ENCODE peak calls at places on chromosomes 11 and 22, in four cellular contexts. K is lower lobe of right lung, H is natural killer cell, Q is lung. J is an unnamed sample.

GRCh38 chr22:27581688-27582087 is 219.9 kb downstream of the MN1 start:
- ATAC-seq in K (peak; percentile 51), H (no peak), Q (no peak), J (peak; percentile 89)

GRCh38 chr11:6545917-6546605 is 49.0 kb downstream of the DNHD1 start:
- ATAC-seq in K (peak; percentile 11), H (no peak), Q (no peak), J (no peak)

GRCh38 chr11:95269402-95269801 is 38.4 kb upstream of the SESN3 start:
- ATAC-seq in K (no peak), H (no peak), Q (no peak), J (no peak)

GRCh38 chr22:42664976-42665831 is 16.0 kb upstream of the CYB5R3 start:
- ATAC-seq in K (no peak), H (no peak), Q (no peak), J (no peak)

GRCh38 chr11:33635161-33635560 is 65.5 kb downstream of the C11orf91 start:
- ATAC-seq in K (peak; percentile 59), H (no peak), Q (no peak), J (peak; percentile 51)

GRCh38 chr11:20355221-20356219 is 8.0 kb upstream of the HTATIP2 start:
- ATAC-seq in K (peak; percentile 67), H (peak; percentile 86), Q (no peak), J (no peak)

GRCh38 chr11:76599041-76600013 is 71.2 kb downstream of the LRRC32 start:
- ATAC-seq in K (no peak), H (no peak), Q (no peak), J (no peak)

GRCh38 chr11:8342821-8343681 is 79.4 kb upstream of the LMO1 start:
- ATAC-seq in K (no peak), H (peak; percentile 52), Q (no peak), J (no peak)

GRCh38 chr11:9077164-9077563 is 14.2 kb downstream of the SCUBE2 start:
- ATAC-seq in K (no peak), H (no peak), Q (no peak), J (no peak)

GRCh38 chr11:952406-953385 is 27.0 kb downstream of the AP2A2 start:
- ATAC-seq in K (peak; percentile 96), H (no peak), Q (peak; percentile 81), J (no peak)

GRCh38 chr11:111301004-111301839 is 2.9 kb downstream of the POU2AF3 start:
- ATAC-seq in K (no peak), H (no peak), Q (no peak), J (no peak)

GRCh38 chr11:44030996-44031395 is 16.8 kb upstream of the ACCSL start:
- ATAC-seq in K (no peak), H (no peak), Q (no peak), J (no peak)

GRCh38 chr11:405323-405975 is 9.3 kb downstream of the SIGIRR start:
- ATAC-seq in K (no peak), H (no peak), Q (no peak), J (no peak)

GRCh38 chr11:34926101-34926830 is 9.8 kb downstream of the PDHX start:
- ATAC-seq in K (peak; percentile 80), H (peak; percentile 77), Q (no peak), J (peak; percentile 34)

GRCh38 chr11:77115181-77115611 is 12.6 kb downstream of the OMP start:
- ATAC-seq in K (no peak), H (no peak), Q (no peak), J (no peak)

GRCh38 chr11:848380-848931 is 5.8 kb downstream of the TSPAN4 start:
- ATAC-seq in K (no peak), H (peak; percentile 81), Q (no peak), J (no peak)

GRCh38 chr11:65868076-65868667 is 4.4 kb downstream of the EFEMP2 start:
- ATAC-seq in K (no peak), H (peak; percentile 63), Q (no peak), J (no peak)

GRCh38 chr11:1139441-1140066 is 18.2 kb upstream of the MUC5AC start:
- ATAC-seq in K (no peak), H (no peak), Q (no peak), J (no peak)

GRCh38 chr11:57491371-57492061 is 24.0 kb downstream of the SLC43A1 start:
- ATAC-seq in K (peak; percentile 55), H (peak; percentile 69), Q (peak; percentile 37), J (peak; percentile 32)

GRCh38 chr11:61701298-61701993 is 21.3 kb downstream of the DAGLA start:
- ATAC-seq in K (peak; percentile 20), H (no peak), Q (no peak), J (no peak)

GRCh38 chr11:73274722-73275380 is 2.7 kb downstream of the P2RY6 start:
- ATAC-seq in K (no peak), H (no peak), Q (no peak), J (peak; percentile 23)

GRCh38 chr11:112212710-112213109 is 13.5 kb upstream of the PTS start:
- ATAC-seq in K (no peak), H (no peak), Q (no peak), J (no peak)

GRCh38 chr22:30038219-30038618 is 42.0 kb upstream of the HORMAD2 start:
- ATAC-seq in K (peak; percentile 27), H (no peak), Q (no peak), J (no peak)

GRCh38 chr11:60840711-60841430 is 1.0 kb upstream of the CCDC86 start:
- ATAC-seq in K (no peak), H (no peak), Q (no peak), J (no peak)

GRCh38 chr11:64843971-64844329 is 503 bp downstream of the CDC42BPG start:
- ATAC-seq in K (peak; percentile 0), H (no peak), Q (no peak), J (no peak)

GRCh38 chr11:43270468-43270867 is 41.3 kb upstream of the API5 start:
- ATAC-seq in K (no peak), H (no peak), Q (no peak), J (no peak)

GRCh38 chr11:38582151-38582550 is 1984.1 kb upstream of the RAG2 start:
- ATAC-seq in K (no peak), H (no peak), Q (no peak), J (no peak)

GRCh38 chr11:66035653-66036333 is 9.5 kb upstream of the CATSPER1 start:
- ATAC-seq in K (no peak), H (no peak), Q (no peak), J (no peak)

GRCh38 chr11:32213223-32213622 is 122.3 kb downstream of the RCN1 start:
- ATAC-seq in K (no peak), H (no peak), Q (no peak), J (no peak)

GRCh38 chr22:36344106-36344827 is 43.5 kb downstream of the MYH9 start:
- ATAC-seq in K (no peak), H (no peak), Q (no peak), J (peak; percentile 4)

GRCh38 chr11:17479284-17480214 is 2.9 kb upstream of the ABCC8 start:
- ATAC-seq in K (peak; percentile 75), H (no peak), Q (peak; percentile 65), J (no peak)

GRCh38 chr11:33617672-33618362 is 82.8 kb downstream of the C11orf91 start:
- ATAC-seq in K (no peak), H (no peak), Q (no peak), J (no peak)

GRCh38 chr11:70064726-70065317 is 13.3 kb upstream of the ANO1 start:
- ATAC-seq in K (no peak), H (no peak), Q (no peak), J (no peak)

GRCh38 chr11:16632295-16633200 is 105.9 kb upstream of the C11orf58 start:
- ATAC-seq in K (no peak), H (no peak), Q (no peak), J (no peak)

GRCh38 chr11:123645576-123645975 is 8.8 kb downstream of the SCN3B start:
- ATAC-seq in K (no peak), H (no peak), Q (no peak), J (no peak)

GRCh38 chr11:123641495-123641840 is 13.0 kb downstream of the SCN3B start:
- ATAC-seq in K (no peak), H (no peak), Q (no peak), J (no peak)

GRCh38 chr11:123640029-123640428 is 14.4 kb downstream of the SCN3B start:
- ATAC-seq in K (no peak), H (no peak), Q (no peak), J (no peak)

GRCh38 chr11:123642435-123642834 is 12.0 kb downstream of the SCN3B start:
- ATAC-seq in K (no peak), H (no peak), Q (no peak), J (no peak)

GRCh38 chr11:123640677-123641494 is 13.5 kb downstream of the SCN3B start:
- ATAC-seq in K (peak; percentile 74), H (peak; percentile 70), Q (peak; percentile 61), J (no peak)
- TF ChIP-seq CTCF in K (peak; percentile 66), H (peak; percentile 58), Q (peak; percentile 27), J (peak; percentile 15)

DNA sequence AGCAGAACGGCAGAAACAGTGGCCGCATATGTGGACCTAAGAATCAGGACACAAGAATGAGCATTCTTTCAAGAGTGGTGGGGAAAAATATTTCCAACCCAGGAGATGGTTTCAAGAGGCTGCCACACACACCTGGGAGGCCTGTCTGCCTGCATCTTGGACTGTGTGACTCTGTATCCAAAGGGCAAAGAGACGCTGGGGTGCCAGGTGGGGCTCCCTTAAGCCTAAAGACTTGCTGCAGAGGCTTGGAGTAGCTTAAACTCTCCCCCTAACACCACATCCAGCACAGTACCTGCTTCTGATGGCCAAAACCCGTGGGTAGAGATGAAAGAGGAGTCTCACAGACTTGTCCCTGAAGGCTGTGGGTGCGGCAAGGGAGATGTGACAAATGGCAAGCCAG is 3.5 kb downstream of the CXCR5 start:
- ATAC-seq in K (no peak), H (no peak), Q (no peak), J (peak; percentile 1)
- TF ChIP-seq CTCF in K (no peak), H (no peak), Q (no peak), J (no peak)

GRCh38 chr22:23888615-23889401 is 5.4 kb upstream of the MIF start:
- ATAC-seq in K (no peak), H (no peak), Q (no peak), J (no peak)
- TF ChIP-seq CTCF in K (no peak), H (no peak), Q (no peak), J (no peak)

GRCh38 chr11:123434262-123434661 is 4.2 kb downstream of the GRAMD1B start:
- ATAC-seq in K (no peak), H (no peak), Q (no peak), J (no peak)
- TF ChIP-seq CTCF in K (no peak), H (no peak), Q (no peak), J (no peak)

GRCh38 chr22:39932918-39933649 is 27.1 kb upstream of the TMA7B start:
- ATAC-seq in K (peak; percentile 36), H (peak; percentile 68), Q (no peak), J (no peak)
- TF ChIP-seq CTCF in K (peak; percentile 58), H (peak; percentile 49), Q (no peak), J (peak; percentile 22)

GRCh38 chr22:44120314-44120704 is 60.4 kb upstream of the PARVG start:
- ATAC-seq in K (no peak), H (no peak), Q (no peak), J (no peak)
- TF ChIP-seq CTCF in K (no peak), H (no peak), Q (no peak), J (no peak)

GRCh38 chr11:93359396-93359795 is 28.9 kb downstream of the DEUP1 start:
- ATAC-seq in K (no peak), H (no peak), Q (no peak), J (no peak)

GRCh38 chr11:93361435-93361834 is 30.9 kb downstream of the DEUP1 start:
- ATAC-seq in K (no peak), H (no peak), Q (no peak), J (no peak)
- TF ChIP-seq CTCF in K (no peak), H (no peak), Q (no peak), J (no peak)

J was measured in gastroesophageal sphincter.